ENCODE peak calls at places on chromosomes 3 and 15, in four cellular contexts. R is AG04449, B is PC-3, N is tibial artery. H is an unnamed sample.

GRCh38 chr3:152622813-152623167 is 212.1 kb upstream of the P2RY1 start:
- DNase-seq in R (no peak), B (no peak), N (no peak), H (no peak)

GRCh38 chr3:113594066-113594465 is 61.7 kb downstream of the SIDT1 start:
- DNase-seq in R (no peak), B (no peak), N (no peak), H (no peak)

GRCh38 chr3:193704431-193704830 is 111.4 kb downstream of the OPA1 start:
- DNase-seq in R (no peak), B (no peak), N (no peak), H (no peak)

GRCh38 chr3:57555738-57556458 is at the start of gene PDE12:
- DNase-seq in R (peak), B (peak), N (peak), H (peak)

GRCh38 chr3:146390006-146390772 is 79.2 kb downstream of the PLSCR2 start:
- DNase-seq in R (no peak), B (no peak), N (no peak), H (no peak)

GRCh38 chr3:183490653-183491052 is 62.2 kb upstream of the MCF2L2 start:
- DNase-seq in R (no peak), B (peak), N (no peak), H (no peak)

GRCh38 chr3:104908761-104909160 is 457.9 kb upstream of the ALCAM start:
- DNase-seq in R (no peak), B (peak), N (no peak), H (no peak)

GRCh38 chr3:10238330-10238995 is 9.8 kb upstream of the TATDN2 start:
- DNase-seq in R (no peak), B (no peak), N (no peak), H (no peak)

GRCh38 chr15:75056036-75056435 is 32.6 kb downstream of the PPCDC start:
- DNase-seq in R (no peak), B (no peak), N (peak), H (no peak)

GRCh38 chr3:80384811-80385210 is 617.0 kb upstream of the ROBO1 start:
- DNase-seq in R (no peak), B (no peak), N (no peak), H (no peak)

GRCh38 chr15:40347559-40348470 is 3.0 kb upstream of the PHGR1 start:
- DNase-seq in R (no peak), B (peak), N (no peak), H (no peak)

GRCh38 chr3:152283492-152284381 is 15.0 kb downstream of the MBNL1 start:
- DNase-seq in R (no peak), B (no peak), N (no peak), H (no peak)

GRCh38 chr3:8840556-8840955 is 71.1 kb upstream of the OXTR start:
- DNase-seq in R (peak), B (no peak), N (no peak), H (no peak)

GRCh38 chr3:49492969-49493368 is 22.9 kb downstream of the DAG1 start:
- DNase-seq in R (no peak), B (no peak), N (no peak), H (no peak)

GRCh38 chr3:48088056-48088748 is 72.0 kb upstream of the MAP4 start:
- DNase-seq in R (no peak), B (no peak), N (no peak), H (no peak)

GRCh38 chr3:42306499-42306898 is 40.5 kb upstream of the CCK start:
- DNase-seq in R (no peak), B (no peak), N (no peak), H (no peak)

GRCh38 chr3:171824824-171825221 is 14.5 kb upstream of the PLD1 start:
- DNase-seq in R (no peak), B (peak), N (no peak), H (no peak)

GRCh38 chr15:57373251-57373881 is 2.9 kb upstream of the CGNL1 start:
- DNase-seq in R (no peak), B (no peak), N (no peak), H (no peak)

GRCh38 chr3:124611520-124611919 is 118.7 kb upstream of the UMPS start:
- DNase-seq in R (no peak), B (no peak), N (no peak), H (no peak)

GRCh38 chr3:184525337-184526157 is 36.0 kb upstream of the EPHB3 start:
- DNase-seq in R (no peak), B (no peak), N (no peak), H (no peak)

GRCh38 chr15:67004142-67004541 is 61.3 kb upstream of the SMAD3 start:
- DNase-seq in R (no peak), B (no peak), N (no peak), H (no peak)

GRCh38 chr3:23159929-23160328 is 43.2 kb upstream of the UBE2E2 start:
- DNase-seq in R (peak), B (peak), N (no peak), H (peak)

GRCh38 chr15:78752492-78753358 is 58.5 kb downstream of the ADAMTS7 start:
- DNase-seq in R (no peak), B (no peak), N (no peak), H (no peak)

GRCh38 chr3:132038198-132038825 is 3.5 kb upstream of the CPNE4 start:
- DNase-seq in R (no peak), B (peak), N (no peak), H (no peak)

GRCh38 chr3:114411811-114412803 is 118.3 kb downstream of the TIGIT start:
- DNase-seq in R (no peak), B (peak), N (no peak), H (peak)

GRCh38 chr15:40340740-40341400 is at the start of gene CCDC9B:
- DNase-seq in R (no peak), B (peak), N (peak), H (peak)

GRCh38 chr3:167110906-167111305 is 269.2 kb downstream of the ZBBX start:
- DNase-seq in R (no peak), B (peak), N (no peak), H (no peak)

GRCh38 chr3:79019137-79019923 is 748.5 kb downstream of the ROBO1 start:
- DNase-seq in R (peak), B (peak), N (peak), H (peak)

GRCh38 chr3:126500016-126500415 is 17.6 kb downstream of the UROC1 start:
- DNase-seq in R (no peak), B (no peak), N (no peak), H (no peak)

GRCh38 chr15:98899266-98900021 is 108.1 kb downstream of the PGPEP1L start:
- DNase-seq in R (no peak), B (no peak), N (no peak), H (no peak)

GRCh38 chr3:183188895-183189462 is 26.4 kb upstream of the LAMP3 start:
- DNase-seq in R (no peak), B (peak), N (no peak), H (no peak)

GRCh38 chr3:163877805-163878204 is 1200.5 kb downstream of the SI start:
- DNase-seq in R (no peak), B (no peak), N (no peak), H (no peak)

GRCh38 chr3:170038434-170039110 is 777 bp downstream of the GPR160 start:
- DNase-seq in R (no peak), B (peak), N (no peak), H (no peak)

GRCh38 chr15:67444100-67444499 is 76.8 kb upstream of the C15orf61 start:
- DNase-seq in R (no peak), B (no peak), N (no peak), H (no peak)

GRCh38 chr3:10929978-10930620 is 62.4 kb upstream of the SLC6A1 start:
- DNase-seq in R (no peak), B (no peak), N (no peak), H (no peak)

GRCh38 chr3:153257673-153258351 is 95.8 kb downstream of the RAP2B start:
- DNase-seq in R (no peak), B (peak), N (no peak), H (no peak)

DNA sequence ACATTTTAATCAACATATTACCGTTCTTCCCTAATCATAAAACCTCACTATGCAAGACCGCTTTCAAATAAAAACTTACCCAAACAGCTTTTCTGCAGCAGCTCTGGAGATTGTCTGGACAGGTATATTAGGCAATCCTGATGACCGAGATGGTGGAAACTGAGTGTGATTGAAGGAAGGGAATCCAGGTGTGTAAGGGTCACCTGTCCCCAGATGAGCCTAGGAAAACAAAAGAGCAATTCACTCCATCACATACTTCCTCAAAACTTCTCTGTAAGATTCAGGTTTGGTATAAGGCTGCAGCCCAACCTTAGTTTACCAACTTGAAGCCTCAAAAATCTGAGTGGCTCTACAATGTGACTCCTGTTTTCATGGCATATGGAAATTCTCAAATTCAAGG is 14.5 kb downstream of the TFRC start:
- DNase-seq in R (no peak), B (no peak), N (no peak), H (no peak)
- H3K4me3 ChIP-seq in R (no peak), B (no peak), N (no peak), H (no peak)

GRCh38 chr15:69075467-69075866 is 61.0 kb downstream of the NOX5 start:
- DNase-seq in R (no peak), B (no peak), N (no peak), H (no peak)

GRCh38 chr15:69074011-69074842 is 59.7 kb downstream of the NOX5 start:
- DNase-seq in R (no peak), B (peak), N (no peak), H (peak)

GRCh38 chr15:69071265-69071664 is 56.8 kb downstream of the NOX5 start:
- DNase-seq in R (no peak), B (no peak), N (no peak), H (no peak)

GRCh38 chr15:69078638-69079037 is 64.1 kb downstream of the NOX5 start:
- DNase-seq in R (no peak), B (no peak), N (no peak), H (no peak)

DNA sequence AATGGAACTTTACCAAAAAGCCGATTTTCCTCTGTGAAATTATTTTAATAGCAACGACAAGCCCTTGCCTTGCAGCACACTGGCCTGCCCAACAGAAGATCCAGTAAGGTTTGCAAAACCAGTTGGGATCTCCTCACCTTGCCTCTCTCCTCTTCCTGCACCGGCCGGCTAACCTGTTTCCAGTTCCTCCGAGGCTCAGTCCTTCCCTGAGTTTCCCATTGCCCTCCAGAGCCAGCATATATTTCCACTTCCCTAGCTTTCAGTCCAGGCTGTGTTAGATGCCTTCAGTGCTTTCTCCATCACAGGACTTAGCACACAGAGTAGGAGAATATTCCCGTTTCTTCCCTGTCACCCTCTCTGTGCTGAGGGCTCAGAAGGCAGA is 60.3 kb downstream of the NOX5 start:
- DNase-seq in R (no peak), B (peak), N (no peak), H (no peak)
- H3K4me3 ChIP-seq in R (peak), B (peak), N (peak), H (peak)

DNA sequence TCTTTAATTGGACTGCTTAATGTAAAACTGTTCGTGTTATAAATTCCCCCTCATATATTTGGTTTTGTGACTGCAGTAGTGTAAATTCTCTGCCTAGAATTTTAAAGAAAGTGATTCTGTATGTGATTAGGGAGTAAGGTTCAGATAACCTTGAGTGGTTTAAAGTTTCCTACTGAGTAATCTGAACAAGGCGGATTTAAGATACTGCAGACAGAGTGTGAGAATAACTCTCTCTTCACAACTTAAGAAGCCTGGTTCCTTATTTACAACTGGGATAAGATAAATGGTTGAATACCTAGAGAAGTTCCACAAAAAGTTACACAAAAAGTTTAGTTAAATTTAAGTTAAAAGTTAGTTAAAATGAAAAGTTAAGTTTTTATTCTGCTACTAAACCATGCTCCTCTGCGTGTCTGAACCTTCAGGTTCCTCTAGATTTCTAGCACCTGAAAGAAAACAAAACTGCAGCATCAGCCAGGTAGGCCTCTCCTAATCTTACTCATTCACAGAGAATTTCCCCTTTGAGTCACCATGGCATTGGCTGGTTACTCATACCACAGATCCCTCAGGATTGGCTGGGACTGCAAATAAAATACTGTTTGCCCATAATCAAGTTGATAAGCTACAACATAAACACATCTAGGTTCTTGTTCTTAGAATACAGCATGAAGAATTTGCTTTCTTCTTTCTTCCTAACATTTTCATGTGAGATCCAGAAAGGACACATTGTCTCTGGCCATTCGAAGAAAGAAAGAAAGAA is at the start of gene ARL14:
- DNase-seq in R (no peak), B (peak), N (no peak), H (no peak)
- H3K4me3 ChIP-seq in R (no peak), B (peak), N (no peak), H (no peak)

GRCh38 chr15:72155635-72156616 is 37.7 kb downstream of the SENP8 start:
- DNase-seq in R (peak), B (peak), N (peak), H (peak)

GRCh38 chr15:72154316-72154715 is 36.1 kb downstream of the SENP8 start:
- DNase-seq in R (no peak), B (no peak), N (no peak), H (no peak)

GRCh38 chr15:72156928-72157327 is 38.7 kb downstream of the SENP8 start:
- DNase-seq in R (no peak), B (no peak), N (no peak), H (no peak)

GRCh38 chr15:72153269-72153668 is 35.1 kb downstream of the SENP8 start:
- DNase-seq in R (no peak), B (no peak), N (no peak), H (no peak)

DNA sequence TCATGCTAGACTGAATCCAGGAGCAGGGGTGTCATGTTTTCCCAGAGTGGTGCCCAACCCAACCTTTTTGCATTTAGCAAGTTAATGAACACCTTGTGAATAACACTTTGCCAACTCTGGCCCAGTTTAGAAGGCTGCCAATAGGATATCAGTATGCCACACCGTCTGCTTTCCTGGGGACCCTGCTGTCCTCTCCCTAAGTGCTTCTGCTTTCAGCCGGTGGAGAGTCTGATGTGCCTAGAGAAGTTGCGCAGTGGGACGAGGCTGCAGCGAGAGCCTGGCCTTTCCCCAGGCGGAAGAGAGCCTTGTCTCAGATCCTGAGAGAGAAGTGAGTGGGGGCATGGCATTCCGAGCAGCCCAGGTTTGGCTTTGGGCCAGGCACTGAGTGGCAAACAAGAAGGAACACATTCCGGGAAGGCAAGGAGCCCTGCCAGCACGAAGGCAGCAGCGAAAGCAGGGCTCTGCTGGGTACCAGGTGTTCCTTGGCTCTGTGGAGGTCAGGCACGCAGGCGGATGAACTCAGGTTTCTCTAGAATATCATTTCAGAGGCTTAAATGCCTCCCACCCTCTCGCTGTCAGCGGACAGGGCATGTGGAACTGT is 36.9 kb downstream of the SENP8 start:
- DNase-seq in R (no peak), B (peak), N (peak), H (no peak)
- H3K4me3 ChIP-seq in R (peak), B (peak), N (peak), H (peak)

GRCh38 chr3:181713300-181713647 is 1.5 kb downstream of the SOX2 start:
- DNase-seq in R (no peak), B (no peak), N (no peak), H (no peak)
- H3K4me3 ChIP-seq in R (no peak), B (no peak), N (no peak), H (no peak)

DNA sequence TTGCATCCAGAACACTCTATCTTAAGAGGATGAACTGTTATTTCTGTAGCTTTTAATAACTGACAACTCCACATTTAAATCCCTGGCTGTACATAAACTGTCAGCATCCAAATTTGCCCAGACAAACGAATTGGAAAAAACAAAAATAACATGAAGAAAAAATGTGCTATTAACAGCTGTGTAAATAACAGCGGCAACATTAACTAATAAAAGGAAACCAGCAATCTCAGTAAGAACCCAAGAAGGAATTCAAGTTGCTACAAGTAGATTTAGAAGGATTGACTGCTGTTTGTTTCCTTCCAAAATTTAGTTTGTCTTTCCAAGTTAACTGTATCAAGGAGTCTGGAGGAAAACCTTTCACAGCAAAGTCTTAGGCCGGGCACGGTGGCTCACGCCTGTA is 550.6 kb upstream of the MDFIC2 start:
- DNase-seq in R (no peak), B (no peak), N (no peak), H (no peak)
- H3K4me3 ChIP-seq in R (no peak), B (no peak), N (no peak), H (no peak)

GRCh38 chr3:69094467-69095205 is 9.9 kb downstream of the ARL6IP5 start:
- DNase-seq in R (no peak), B (no peak), N (no peak), H (no peak)

GRCh38 chr3:69088033-69088432 is 3.3 kb downstream of the ARL6IP5 start:
- DNase-seq in R (no peak), B (peak), N (no peak), H (peak)

GRCh38 chr3:69092030-69092513 is 7.3 kb downstream of the ARL6IP5 start:
- DNase-seq in R (no peak), B (no peak), N (no peak), H (no peak)

GRCh38 chr3:69090021-69090420 is 5.3 kb downstream of the ARL6IP5 start:
- DNase-seq in R (peak), B (peak), N (no peak), H (peak)

DNA sequence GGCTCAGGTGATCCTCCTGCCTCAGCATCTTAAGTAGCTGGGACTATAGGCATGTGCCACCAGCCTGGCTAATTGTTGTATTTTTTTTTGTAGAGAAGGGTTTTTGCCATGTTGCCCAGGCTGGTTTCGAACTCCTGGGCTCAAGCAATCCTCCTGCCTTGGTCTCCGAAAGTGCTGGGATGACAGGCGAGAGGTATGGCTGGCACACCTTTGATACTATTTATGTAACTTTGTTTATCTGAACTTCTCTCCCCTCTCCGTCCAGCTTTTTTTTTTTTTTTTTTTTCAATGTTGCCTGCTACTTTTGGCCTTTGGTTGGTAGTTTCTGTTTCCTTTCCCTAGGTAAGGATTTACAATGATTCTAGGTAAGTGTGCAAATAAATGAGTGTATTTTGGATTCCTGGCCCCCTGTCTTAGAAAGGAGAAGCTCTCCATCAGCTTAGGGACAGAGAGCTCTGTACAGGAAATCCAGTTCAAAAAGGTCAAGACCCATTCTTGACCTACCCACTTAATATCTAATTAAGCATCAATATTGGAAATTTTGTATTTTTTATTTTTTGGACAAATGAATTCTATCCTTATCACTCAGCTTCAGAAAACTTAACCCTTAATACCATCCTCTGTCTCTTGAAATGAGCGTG is 6.8 kb downstream of the ARL6IP5 start:
- DNase-seq in R (no peak), B (no peak), N (no peak), H (no peak)
- H3K4me3 ChIP-seq in R (no peak), B (no peak), N (no peak), H (no peak)

GRCh38 chr15:71333839-71334238 is 218.6 kb downstream of the THSD4 start:
- DNase-seq in R (no peak), B (no peak), N (no peak), H (peak)
- H3K4me3 ChIP-seq in R (no peak), B (no peak), N (no peak), H (no peak)